ENCODE peak calls at places on chromosomes 1 and 21, in seven cellular contexts. Q, Y, C, G, X, D and Z are unnamed samples.

GRCh38 chr1:18556364-18556763 is 74.3 kb upstream of the PAX7 start:
- DNase-seq in G (no peak), D (peak), Q (no peak), X (peak), Y (peak), C (peak), Z (no peak)

GRCh38 chr1:24266398-24266941 is 52.7 kb upstream of the GRHL3 start:
- DNase-seq in X (peak), Y (peak), Q (no peak), C (no peak), G (no peak), D (no peak), Z (no peak)

GRCh38 chr1:21932127-21932526 is 5.0 kb downstream of the HSPG2 start:
- DNase-seq in G (no peak), Y (no peak), C (no peak), D (peak), X (no peak), Q (no peak), Z (no peak)

GRCh38 chr1:27402349-27402754 is 9.9 kb downstream of the GPR3 start:
- DNase-seq in G (peak), X (peak), Q (peak), D (peak), C (no peak), Y (peak), Z (peak)

GRCh38 chr1:232274999-232275706 is 354.8 kb downstream of the SIPA1L2 start:
- DNase-seq in Y (no peak), D (no peak), G (no peak), C (no peak), Q (no peak), X (no peak), Z (no peak)

GRCh38 chr1:204821476-204821875 is 49.2 kb upstream of the NFASC start:
- DNase-seq in Y (no peak), C (no peak), D (no peak), X (no peak), G (no peak), Q (no peak), Z (no peak)

GRCh38 chr21:44503901-44504399 is 36.0 kb downstream of the KRTAP10-1 start:
- DNase-seq in D (no peak), C (no peak), X (no peak), Y (no peak), Q (no peak), G (no peak), Z (no peak)

GRCh38 chr1:205629751-205630150 is 2.1 kb downstream of the ELK4 start:
- DNase-seq in X (no peak), G (no peak), Q (no peak), D (no peak), Y (no peak), C (no peak), Z (no peak)

GRCh38 chr1:203550846-203551245 is 56.9 kb downstream of the OPTC start:
- DNase-seq in C (no peak), Q (no peak), D (no peak), X (no peak), G (no peak), Y (no peak), Z (no peak)

GRCh38 chr1:50822035-50822776 is 137.9 kb downstream of the FAF1 start:
- DNase-seq in D (no peak), G (no peak), Q (no peak), C (no peak), Y (no peak), X (no peak), Z (no peak)

GRCh38 chr1:43878854-43879253 is 54.7 kb upstream of the ARTN start:
- DNase-seq in X (no peak), C (no peak), Q (no peak), D (no peak), Y (no peak), G (no peak), Z (no peak)

GRCh38 chr1:117611894-117612481 is 6.1 kb downstream of the TENT5C start:
- DNase-seq in C (no peak), D (no peak), Q (no peak), G (no peak), X (no peak), Y (no peak), Z (no peak)

GRCh38 chr1:8134546-8135235 is 108.6 kb upstream of the ERRFI1 start:
- DNase-seq in D (no peak), G (no peak), X (no peak), C (no peak), Q (no peak), Y (no peak), Z (no peak)

GRCh38 chr1:154263465-154264332 is 8.7 kb upstream of the HAX1 start:
- DNase-seq in G (no peak), D (no peak), X (no peak), C (no peak), Q (no peak), Y (no peak), Z (no peak)

GRCh38 chr21:42235593-42235992 is 16.7 kb downstream of the ABCG1 start:
- DNase-seq in Y (no peak), Q (no peak), C (no peak), X (no peak), D (no peak), G (no peak), Z (no peak)

GRCh38 chr21:42234026-42234425 is 15.1 kb downstream of the ABCG1 start:
- DNase-seq in Y (no peak), X (no peak), C (no peak), G (no peak), Q (no peak), D (no peak), Z (no peak)

GRCh38 chr21:42236014-42236413 is 17.1 kb downstream of the ABCG1 start:
- DNase-seq in Q (peak), Y (no peak), C (no peak), X (no peak), G (no peak), D (no peak), Z (peak)

GRCh38 chr21:42233067-42233981 is 14.4 kb downstream of the ABCG1 start:
- DNase-seq in C (peak), X (peak), Y (peak), D (peak), G (peak), Q (peak), Z (peak)

GRCh38 chr21:42234464-42235241 is 15.7 kb downstream of the ABCG1 start:
- DNase-seq in C (peak), X (peak), Y (peak), D (no peak), G (peak), Q (peak), Z (peak)
- TF ChIP-seq EP300 in C (no peak), X (no peak), Y (no peak), D (peak), G (no peak), Q (peak), Z (no peak)

DNA sequence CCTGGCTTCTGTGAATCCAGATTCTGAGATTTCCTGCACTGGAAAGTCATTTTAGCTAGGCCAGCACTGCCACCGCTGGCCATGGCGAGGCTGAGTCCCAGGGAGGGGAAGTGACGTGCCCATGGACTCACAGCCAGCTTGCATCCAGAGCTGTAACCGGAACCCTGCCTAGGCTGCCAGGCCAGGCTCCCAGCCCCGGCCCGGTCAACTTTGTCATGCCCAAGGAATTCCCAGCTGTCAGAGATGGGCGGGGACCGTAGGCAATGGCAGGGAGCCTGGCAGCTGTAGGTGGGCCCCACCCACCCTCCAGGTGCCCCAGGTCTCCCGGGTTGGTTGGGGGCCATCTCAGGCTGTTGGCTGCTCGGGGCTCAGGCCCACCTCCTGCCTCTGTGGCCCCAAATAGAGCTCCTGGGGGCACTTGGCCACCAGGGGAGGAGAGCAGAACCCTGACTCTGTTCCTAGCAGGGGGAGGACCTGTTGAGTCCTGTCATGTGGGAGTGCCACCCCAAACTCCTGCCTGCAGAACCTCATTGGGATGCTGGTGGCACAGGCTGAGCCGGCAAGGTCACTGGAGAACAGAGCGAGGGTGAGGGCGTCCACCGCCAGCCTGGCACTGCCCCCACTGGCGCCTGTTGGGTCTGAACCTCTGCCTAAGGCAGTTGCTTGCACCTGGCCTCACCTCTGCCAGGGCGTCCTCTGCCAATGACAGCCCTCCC is 57.8 kb downstream of the FOXO6 start:
- DNase-seq in X (peak), Q (peak), Y (peak), C (no peak), G (peak), D (peak), Z (no peak)
- TF ChIP-seq EP300 in X (no peak), Q (no peak), Y (no peak), C (no peak), G (no peak), D (no peak), Z (no peak)

DNA sequence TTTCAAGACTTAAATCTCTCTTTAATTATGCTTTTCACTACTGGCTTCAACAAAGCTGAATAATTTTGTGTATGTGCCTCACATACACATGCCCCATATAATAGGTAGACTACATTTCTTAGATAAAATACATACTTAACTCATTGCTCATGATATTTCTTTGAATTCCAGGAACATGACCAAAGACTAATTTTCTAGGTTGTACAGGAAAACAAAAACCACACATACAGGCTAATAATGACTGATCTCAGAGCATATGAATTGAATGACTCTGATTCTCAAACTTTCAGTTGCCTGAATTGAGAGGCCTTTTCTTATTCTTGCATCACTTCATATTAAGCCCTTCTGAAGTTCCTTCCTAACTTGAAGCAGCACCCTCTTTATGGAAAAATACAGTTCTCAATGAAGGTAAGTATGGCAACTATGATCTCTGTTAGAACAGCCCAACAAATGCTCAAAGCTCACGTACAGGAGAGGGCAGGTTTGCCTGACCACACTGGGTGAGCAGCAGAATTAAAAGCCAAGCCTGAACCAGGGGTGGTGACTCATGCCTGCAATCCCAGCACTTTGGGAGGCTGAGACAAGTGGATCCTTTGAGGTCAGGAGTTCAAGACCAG is 22.6 kb upstream of the UAP1 start:
- DNase-seq in D (no peak), X (peak), Y (peak), C (no peak), Q (no peak), G (no peak), Z (no peak)
- TF ChIP-seq EP300 in D (no peak), X (no peak), Y (no peak), C (no peak), Q (no peak), G (no peak), Z (no peak)

GRCh38 chr1:199959775-199960110 is 67.8 kb upstream of the NR5A2 start:
- DNase-seq in C (no peak), G (no peak), D (no peak), Q (no peak), Y (no peak), X (no peak), Z (no peak)
- TF ChIP-seq EP300 in C (no peak), G (no peak), D (no peak), Q (no peak), Y (no peak), X (no peak), Z (no peak)